ENCODE peak calls at places on chromosomes 2 and 18, in eight cellular contexts. U is HepG2, Y is stomach, W is adrenal gland, S is uterus, H is A549, B is H1, L is K562. I is an unnamed sample. For H3K4me1, the result is how much of the 10 kb centered on the place peaks cover.

GRCh38 chr18:12777543-12777942 is 74.7 kb downstream of the PSMG2 start:
- DNase-seq in B (no peak), Y (no peak), L (no peak), S (no peak), H (no peak), W (no peak), U (no peak), I (no peak)

GRCh38 chr2:175880-176800 is 87.7 kb downstream of the SH3YL1 start:
- DNase-seq in S (no peak), B (no peak), Y (no peak), L (no peak), W (peak), U (peak), H (no peak), I (no peak)

GRCh38 chr2:18546586-18546985 is 13.9 kb downstream of the RDH14 start:
- DNase-seq in Y (no peak), U (peak), L (no peak), S (no peak), B (no peak), H (no peak), W (no peak), I (no peak)

GRCh38 chr2:68798574-68798973 is 64.0 kb downstream of the ARHGAP25 start:
- DNase-seq in W (no peak), S (no peak), Y (no peak), B (no peak), L (no peak), U (no peak), H (no peak), I (no peak)

GRCh38 chr2:95025406-95026319 is at the start of gene MAL:
- DNase-seq in L (peak), H (peak), W (no peak), B (peak), U (no peak), Y (peak), S (no peak), I (no peak)

GRCh38 chr2:133791191-133791590 is 222.9 kb upstream of the NCKAP5 start:
- DNase-seq in Y (no peak), S (no peak), L (no peak), U (no peak), B (no peak), H (no peak), W (no peak), I (no peak)

GRCh38 chr2:219455635-219456034 is 21.0 kb downstream of the SPEG start:
- DNase-seq in B (no peak), L (no peak), H (no peak), S (no peak), Y (no peak), W (no peak), U (no peak), I (peak)

GRCh38 chr2:191985740-191986139 is 138.9 kb upstream of the CAVIN2 start:
- DNase-seq in U (no peak), H (no peak), B (no peak), L (no peak), Y (no peak), S (no peak), W (no peak), I (no peak)

GRCh38 chr2:118980573-118980972 is 38.6 kb downstream of the MARCO start:
- DNase-seq in W (no peak), S (no peak), H (no peak), U (no peak), B (peak), Y (no peak), L (no peak), I (no peak)

GRCh38 chr18:53567935-53568574 is 656.4 kb downstream of the MBD2 start:
- DNase-seq in U (peak), W (no peak), H (peak), Y (no peak), L (no peak), S (no peak), B (peak), I (no peak)

GRCh38 chr2:199455533-199456382 is 2.0 kb downstream of the SATB2 start:
- DNase-seq in Y (peak), W (no peak), B (peak), L (peak), S (no peak), U (peak), H (peak), I (no peak)

GRCh38 chr18:830315-830901 is 18.4 kb upstream of the YES1 start:
- DNase-seq in S (no peak), Y (no peak), U (no peak), H (no peak), B (no peak), L (peak), W (no peak), I (no peak)

GRCh38 chr2:65429799-65430514 is 2.4 kb downstream of the SPRED2 start:
- DNase-seq in U (no peak), L (no peak), B (no peak), W (peak), S (peak), H (no peak), Y (peak), I (no peak)

GRCh38 chr2:118103963-118104942 is 16.0 kb downstream of the INSIG2 start:
- DNase-seq in W (no peak), Y (no peak), B (no peak), S (no peak), H (no peak), L (no peak), U (no peak), I (no peak)

GRCh38 chr2:233912799-233913423 is 4.3 kb upstream of the TRPM8 start:
- DNase-seq in B (peak), L (no peak), S (no peak), Y (no peak), H (peak), W (no peak), U (peak), I (no peak)

GRCh38 chr2:16100006-16100405 is 159.7 kb downstream of the MYCN start:
- DNase-seq in H (peak), B (no peak), U (peak), Y (no peak), W (no peak), L (no peak), S (no peak), I (no peak)

GRCh38 chr2:21438949-21439348 is 315.2 kb downstream of the TDRD15 start:
- DNase-seq in S (no peak), U (no peak), L (no peak), H (peak), Y (no peak), W (no peak), B (no peak), I (no peak)

GRCh38 chr18:74368901-74369705 is 53.5 kb downstream of the C18orf63 start:
- DNase-seq in W (no peak), B (no peak), Y (no peak), L (no peak), S (no peak), H (no peak), U (peak), I (no peak)

GRCh38 chr2:120228503-120228902 is 5.3 kb upstream of the TMEM185B start:
- DNase-seq in B (no peak), S (no peak), Y (no peak), H (no peak), W (no peak), U (no peak), L (no peak), I (no peak)

GRCh38 chr2:9972621-9973445 is 21.3 kb downstream of the GRHL1 start:
- DNase-seq in L (no peak), S (no peak), H (no peak), Y (peak), W (no peak), U (no peak), B (no peak), I (no peak)

GRCh38 chr2:20467789-20468548 is 21.1 kb downstream of the RHOB start:
- DNase-seq in H (no peak), S (no peak), W (peak), L (no peak), U (no peak), Y (peak), B (no peak), I (no peak)

GRCh38 chr2:113809076-113809475 is 52.6 kb upstream of the SLC35F5 start:
- DNase-seq in L (no peak), B (no peak), Y (no peak), W (no peak), H (no peak), S (no peak), U (no peak), I (no peak)

GRCh38 chr2:157840568-157841156 is 35.5 kb downstream of the ACVR1 start:
- DNase-seq in W (no peak), U (peak), H (no peak), Y (peak), B (no peak), L (no peak), S (peak), I (peak)

GRCh38 chr2:217846321-217846743 is 156.5 kb downstream of the TNS1 start:
- DNase-seq in S (no peak), U (no peak), H (no peak), B (no peak), Y (peak), W (no peak), L (no peak), I (peak)
- H3K4me1 ChIP-seq in S (under half), U (under half), H (under half), B (under half), Y (under half), W (half or more), L (under half), I (half or more)

GRCh38 chr2:216502776-216503629 is 4.4 kb downstream of the RPL37A start:
- DNase-seq in Y (no peak), H (no peak), L (no peak), S (no peak), U (no peak), W (no peak), B (no peak), I (no peak)
- TF ChIP-seq POLR2A in Y (no peak), H (no peak), L (peak), S (no peak), U (peak), W (no peak), B (peak), I (no peak)

GRCh38 chr2:46358713-46359112 is 61.5 kb downstream of the EPAS1 start:
- DNase-seq in B (no peak), W (no peak), H (no peak), S (no peak), L (no peak), U (peak), Y (no peak), I (no peak)
- H3K4me1 ChIP-seq in B (under half), W (under half), H (under half), S (under half), L (under half), U (under half), Y (under half), I (under half)

GRCh38 chr2:206856474-206856873 is 82.8 kb upstream of the CPO start:
- DNase-seq in B (no peak), U (no peak), S (no peak), L (no peak), Y (no peak), W (no peak), H (no peak), I (no peak)
- TF ChIP-seq POLR2A in B (no peak), U (no peak), S (no peak), L (no peak), Y (no peak), W (no peak), H (no peak), I (no peak)

DNA sequence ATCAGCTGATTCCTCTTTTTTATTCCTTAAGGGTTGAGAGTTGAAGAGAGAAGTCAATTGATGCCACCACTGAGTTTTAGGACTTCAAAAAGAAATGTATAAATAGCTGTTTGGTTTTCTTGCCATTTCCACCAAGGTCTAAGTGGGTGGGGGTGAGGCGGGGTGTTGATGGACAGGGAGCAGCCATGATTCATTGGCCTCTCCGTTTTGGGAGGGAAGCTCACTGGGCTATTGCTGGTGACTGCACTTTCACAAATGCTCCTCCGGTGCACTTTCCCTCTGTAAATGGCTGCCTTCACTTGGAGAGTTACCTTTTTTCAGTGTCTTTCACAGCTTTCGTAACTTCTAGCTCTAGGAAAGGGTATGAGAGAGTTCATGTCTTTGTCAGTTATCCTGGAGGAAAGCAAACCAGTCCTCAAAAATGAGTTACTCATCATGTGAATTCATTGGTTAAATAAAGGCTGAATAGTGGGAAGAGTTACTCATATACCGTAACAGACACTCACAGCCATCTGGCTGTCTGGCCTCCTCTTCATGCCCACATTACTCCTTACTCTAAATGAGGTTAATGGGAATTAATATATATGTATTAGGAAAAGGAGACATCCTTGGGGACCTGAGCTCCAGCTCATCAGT is 17.4 kb upstream of the CTAGE1 start:
- DNase-seq in Y (no peak), W (no peak), U (no peak), H (peak), L (no peak), S (no peak), B (no peak), I (no peak)
- H3K4me1 ChIP-seq in Y (under half), W (under half), U (under half), H (under half), L (under half), S (under half), B (under half), I (under half)

GRCh38 chr2:136255648-136256461 is 137.9 kb upstream of the CXCR4 start:
- DNase-seq in B (no peak), U (no peak), L (no peak), Y (no peak), H (no peak), S (no peak), W (no peak), I (no peak)
- TF ChIP-seq POLR2A in B (no peak), U (no peak), L (no peak), Y (no peak), H (no peak), S (no peak), W (no peak), I (no peak)

GRCh38 chr2:42914860-42915259 is 122.5 kb upstream of the HAAO start:
- DNase-seq in L (no peak), Y (no peak), S (no peak), H (no peak), B (no peak), U (no peak), W (no peak), I (no peak)
- H3K4me1 ChIP-seq in L (under half), Y (under half), S (under half), H (under half), B (under half), U (under half), W (under half), I (under half)

DNA sequence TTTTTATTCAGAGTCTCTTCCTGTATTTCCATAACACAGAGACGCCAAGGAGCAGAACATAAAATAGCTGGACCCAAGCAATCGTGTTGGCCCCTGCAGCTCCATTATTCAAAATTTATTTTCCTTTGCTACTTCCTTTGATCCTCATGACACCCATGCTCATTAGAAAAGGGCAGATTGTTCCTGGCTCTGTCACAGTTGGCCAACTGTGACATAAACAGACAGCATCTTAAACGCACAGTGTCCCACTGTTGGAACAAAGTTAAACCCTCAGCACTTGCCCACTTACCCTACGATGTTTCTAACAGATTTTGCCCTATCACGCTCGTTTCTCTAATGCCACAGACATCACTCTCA is 35.9 kb downstream of the IL1R2 start:
- DNase-seq in W (no peak), U (no peak), L (no peak), B (no peak), H (no peak), S (no peak), Y (no peak), I (no peak)
- TF ChIP-seq POLR2A in W (no peak), U (no peak), L (no peak), B (no peak), H (no peak), S (no peak), Y (no peak), I (no peak)